ENCODE peak calls at places on chromosomes 11 and 22, in six cellular contexts. One of them, this sample, is unnamed.
A peak's percentile ranks its signal among the peaks of the same experiment; 100 is the strongest.

GRCh38 chr22:30326704-30327362 is at the start of gene TBC1D10A:
- DNase-seq in testis: peak; percentile 96
- DNase-seq in AG09319: peak; percentile 74
- DNase-seq in brain microvascular endothelial cell: peak; percentile 68
- DNase-seq in esophagus squamous epithelium: peak; percentile 63
- DNase-seq in DND-41: peak; percentile 93
- DNase-seq in this sample: peak; percentile 72

GRCh38 chr11:44133335-44133946 is 38.0 kb downstream of the EXT2 start:
- DNase-seq in testis: peak; percentile 23
- DNase-seq in AG09319: no peak
- DNase-seq in brain microvascular endothelial cell: peak; percentile 42
- DNase-seq in esophagus squamous epithelium: no peak
- DNase-seq in DND-41: no peak
- DNase-seq in this sample: no peak

GRCh38 chr11:20250644-20251247 is 90.5 kb upstream of the DBX1 start:
- DNase-seq in testis: no peak
- DNase-seq in AG09319: no peak
- DNase-seq in brain microvascular endothelial cell: no peak
- DNase-seq in esophagus squamous epithelium: no peak
- DNase-seq in DND-41: no peak
- DNase-seq in this sample: no peak

GRCh38 chr11:61814958-61815789 is 1.6 kb downstream of the FADS1 start:
- DNase-seq in testis: peak; percentile 97
- DNase-seq in AG09319: peak; percentile 93
- DNase-seq in brain microvascular endothelial cell: peak; percentile 74
- DNase-seq in esophagus squamous epithelium: peak; percentile 31
- DNase-seq in DND-41: peak; percentile 80
- DNase-seq in this sample: peak; percentile 93

GRCh38 chr11:82080160-82080559 is 653.5 kb downstream of the FAM181B start:
- DNase-seq in testis: no peak
- DNase-seq in AG09319: no peak
- DNase-seq in brain microvascular endothelial cell: peak; percentile 29
- DNase-seq in esophagus squamous epithelium: no peak
- DNase-seq in DND-41: no peak
- DNase-seq in this sample: no peak

GRCh38 chr11:37544491-37544890 is 946.5 kb upstream of the RAG2 start:
- DNase-seq in testis: no peak
- DNase-seq in AG09319: peak; percentile 12
- DNase-seq in brain microvascular endothelial cell: no peak
- DNase-seq in esophagus squamous epithelium: no peak
- DNase-seq in DND-41: no peak
- DNase-seq in this sample: no peak

GRCh38 chr11:10365045-10365444 is 60.2 kb downstream of the ADM start:
- DNase-seq in testis: no peak
- DNase-seq in AG09319: no peak
- DNase-seq in brain microvascular endothelial cell: no peak
- DNase-seq in esophagus squamous epithelium: no peak
- DNase-seq in DND-41: no peak
- DNase-seq in this sample: no peak

GRCh38 chr11:90744169-90744568 is 521.3 kb upstream of the CHORDC1 start:
- DNase-seq in testis: no peak
- DNase-seq in AG09319: no peak
- DNase-seq in brain microvascular endothelial cell: no peak
- DNase-seq in esophagus squamous epithelium: no peak
- DNase-seq in DND-41: no peak
- DNase-seq in this sample: no peak

GRCh38 chr22:50730941-50731661 is 6.9 kb upstream of the ACR start:
- DNase-seq in testis: peak; percentile 29
- DNase-seq in AG09319: no peak
- DNase-seq in brain microvascular endothelial cell: no peak
- DNase-seq in esophagus squamous epithelium: no peak
- DNase-seq in DND-41: no peak
- DNase-seq in this sample: peak; percentile 35

GRCh38 chr22:48333323-48333763 is 1494.3 kb downstream of the BRD1 start:
- DNase-seq in testis: no peak
- DNase-seq in AG09319: no peak
- DNase-seq in brain microvascular endothelial cell: no peak
- DNase-seq in esophagus squamous epithelium: no peak
- DNase-seq in DND-41: no peak
- DNase-seq in this sample: no peak

GRCh38 chr11:68043349-68044144 is 4.7 kb downstream of the TCIRG1 start:
- DNase-seq in testis: no peak
- DNase-seq in AG09319: peak; percentile 14
- DNase-seq in brain microvascular endothelial cell: peak; percentile 83
- DNase-seq in esophagus squamous epithelium: no peak
- DNase-seq in DND-41: no peak
- DNase-seq in this sample: peak; percentile 48

GRCh38 chr11:59857444-59858434 is 8.5 kb downstream of the TCN1 start:
- DNase-seq in testis: no peak
- DNase-seq in AG09319: no peak
- DNase-seq in brain microvascular endothelial cell: peak; percentile 9
- DNase-seq in esophagus squamous epithelium: no peak
- DNase-seq in DND-41: peak; percentile 34
- DNase-seq in this sample: no peak

GRCh38 chr22:50674127-50674493 is 1.5 kb downstream of the SHANK3 start:
- DNase-seq in testis: no peak
- DNase-seq in AG09319: no peak
- DNase-seq in brain microvascular endothelial cell: no peak
- DNase-seq in esophagus squamous epithelium: no peak
- DNase-seq in DND-41: no peak
- DNase-seq in this sample: no peak

GRCh38 chr11:71488086-71488967 is 35.3 kb downstream of the NADSYN1 start:
- DNase-seq in testis: peak; percentile 65
- DNase-seq in AG09319: no peak
- DNase-seq in brain microvascular endothelial cell: peak; percentile 52
- DNase-seq in esophagus squamous epithelium: no peak
- DNase-seq in DND-41: no peak
- DNase-seq in this sample: peak; percentile 30

GRCh38 chr22:19884161-19884953 is 29.7 kb upstream of the GNB1L start:
- DNase-seq in testis: no peak
- DNase-seq in AG09319: no peak
- DNase-seq in brain microvascular endothelial cell: no peak
- DNase-seq in esophagus squamous epithelium: no peak
- DNase-seq in DND-41: no peak
- DNase-seq in this sample: peak; percentile 34

GRCh38 chr11:87666730-87667129 is 508.5 kb downstream of the RAB38 start:
- DNase-seq in testis: no peak
- DNase-seq in AG09319: no peak
- DNase-seq in brain microvascular endothelial cell: no peak
- DNase-seq in esophagus squamous epithelium: no peak
- DNase-seq in DND-41: no peak
- DNase-seq in this sample: no peak

GRCh38 chr11:122069946-122070345 is 46.1 kb downstream of the BLID start:
- DNase-seq in testis: peak; percentile 83
- DNase-seq in AG09319: no peak
- DNase-seq in brain microvascular endothelial cell: peak; percentile 96
- DNase-seq in esophagus squamous epithelium: no peak
- DNase-seq in DND-41: peak; percentile 45
- DNase-seq in this sample: no peak

GRCh38 chr22:36323182-36323854 is 64.4 kb downstream of the MYH9 start:
- DNase-seq in testis: peak; percentile 68
- DNase-seq in AG09319: no peak
- DNase-seq in brain microvascular endothelial cell: peak; percentile 33
- DNase-seq in esophagus squamous epithelium: no peak
- DNase-seq in DND-41: no peak
- DNase-seq in this sample: no peak

GRCh38 chr11:45750439-45750838 is 54.5 kb upstream of the SLC35C1 start:
- DNase-seq in testis: no peak
- DNase-seq in AG09319: no peak
- DNase-seq in brain microvascular endothelial cell: no peak
- DNase-seq in esophagus squamous epithelium: no peak
- DNase-seq in DND-41: no peak
- DNase-seq in this sample: no peak

GRCh38 chr22:29313126-29314071 is 2.1 kb downstream of the RASL10A start:
- DNase-seq in testis: peak; percentile 60
- DNase-seq in AG09319: no peak
- DNase-seq in brain microvascular endothelial cell: no peak
- DNase-seq in esophagus squamous epithelium: no peak
- DNase-seq in DND-41: no peak
- DNase-seq in this sample: no peak
- TF ChIP-seq CTCF in testis: peak; percentile 79
- TF ChIP-seq CTCF in AG09319: peak; percentile 42
- TF ChIP-seq CTCF in brain microvascular endothelial cell: peak; percentile 69
- TF ChIP-seq CTCF in esophagus squamous epithelium: no peak
- TF ChIP-seq CTCF in DND-41: peak; percentile 56
- TF ChIP-seq CTCF in this sample: peak; percentile 88

GRCh38 chr22:22348127-22348814 is 103.7 kb downstream of the VPREB1 start:
- DNase-seq in testis: peak; percentile 57
- DNase-seq in AG09319: no peak
- DNase-seq in brain microvascular endothelial cell: no peak
- DNase-seq in esophagus squamous epithelium: no peak
- DNase-seq in DND-41: peak; percentile 57
- DNase-seq in this sample: no peak
- TF ChIP-seq CTCF in testis: no peak
- TF ChIP-seq CTCF in AG09319: no peak
- TF ChIP-seq CTCF in brain microvascular endothelial cell: peak; percentile 47
- TF ChIP-seq CTCF in esophagus squamous epithelium: no peak
- TF ChIP-seq CTCF in DND-41: peak; percentile 61
- TF ChIP-seq CTCF in this sample: no peak

GRCh38 chr11:79439893-79440450 is 858 bp downstream of the TENM4 start:
- DNase-seq in testis: peak; percentile 42
- DNase-seq in AG09319: no peak
- DNase-seq in brain microvascular endothelial cell: no peak
- DNase-seq in esophagus squamous epithelium: no peak
- DNase-seq in DND-41: no peak
- DNase-seq in this sample: peak; percentile 43
- TF ChIP-seq CTCF in testis: no peak
- TF ChIP-seq CTCF in AG09319: no peak
- TF ChIP-seq CTCF in brain microvascular endothelial cell: no peak
- TF ChIP-seq CTCF in esophagus squamous epithelium: no peak
- TF ChIP-seq CTCF in DND-41: no peak
- TF ChIP-seq CTCF in this sample: no peak

GRCh38 chr11:132312616-132313210 is 942.3 kb downstream of the NTM start:
- DNase-seq in testis: peak; percentile 37
- DNase-seq in AG09319: no peak
- DNase-seq in brain microvascular endothelial cell: peak; percentile 50
- DNase-seq in esophagus squamous epithelium: no peak
- DNase-seq in DND-41: peak; percentile 5
- DNase-seq in this sample: no peak
- TF ChIP-seq CTCF in testis: peak; percentile 68
- TF ChIP-seq CTCF in AG09319: peak; percentile 65
- TF ChIP-seq CTCF in brain microvascular endothelial cell: peak; percentile 83
- TF ChIP-seq CTCF in esophagus squamous epithelium: no peak
- TF ChIP-seq CTCF in DND-41: peak; percentile 60
- TF ChIP-seq CTCF in this sample: peak; percentile 36

DNA sequence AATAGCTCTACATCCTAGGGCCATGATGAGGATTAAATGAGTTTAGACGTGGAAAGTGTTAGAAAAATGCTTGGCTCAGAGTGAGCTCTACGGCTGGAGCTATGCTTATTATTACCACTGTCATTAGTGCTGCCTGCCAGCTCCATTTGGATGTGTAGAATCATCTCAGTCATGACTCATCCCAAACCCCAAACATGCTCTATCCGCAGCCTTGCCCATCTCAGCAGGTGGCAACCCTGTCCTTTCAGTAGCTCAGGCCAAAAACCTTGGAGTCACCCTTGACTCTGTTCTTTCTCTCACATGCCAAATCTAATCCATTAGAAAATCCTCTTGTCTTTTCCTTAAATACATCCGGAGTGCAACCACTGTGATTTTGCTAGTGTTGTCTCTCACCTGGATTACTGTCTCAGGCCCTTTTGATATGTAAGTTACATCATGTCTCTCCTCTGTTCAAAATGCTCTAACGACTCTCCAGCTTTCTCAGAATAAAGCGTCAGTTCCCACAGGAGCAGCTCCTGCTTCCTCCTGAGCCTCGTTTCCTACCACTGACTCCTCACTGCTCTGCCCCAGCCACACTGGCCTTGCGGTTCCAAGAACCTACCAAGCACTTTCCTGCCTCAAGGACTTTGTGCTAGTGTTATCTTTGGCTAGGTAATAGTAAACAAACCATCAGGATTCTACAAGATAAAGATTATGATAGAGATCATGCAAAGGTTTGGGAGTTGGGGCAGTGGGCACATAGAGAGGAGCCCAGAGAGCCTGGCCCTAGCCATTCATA is 10.5 kb upstream of the CHRM1 start:
- DNase-seq in testis: no peak
- DNase-seq in AG09319: no peak
- DNase-seq in brain microvascular endothelial cell: no peak
- DNase-seq in esophagus squamous epithelium: no peak
- DNase-seq in DND-41: no peak
- DNase-seq in this sample: no peak
- TF ChIP-seq CTCF in testis: no peak
- TF ChIP-seq CTCF in AG09319: no peak
- TF ChIP-seq CTCF in brain microvascular endothelial cell: no peak
- TF ChIP-seq CTCF in esophagus squamous epithelium: no peak
- TF ChIP-seq CTCF in DND-41: no peak
- TF ChIP-seq CTCF in this sample: no peak

DNA sequence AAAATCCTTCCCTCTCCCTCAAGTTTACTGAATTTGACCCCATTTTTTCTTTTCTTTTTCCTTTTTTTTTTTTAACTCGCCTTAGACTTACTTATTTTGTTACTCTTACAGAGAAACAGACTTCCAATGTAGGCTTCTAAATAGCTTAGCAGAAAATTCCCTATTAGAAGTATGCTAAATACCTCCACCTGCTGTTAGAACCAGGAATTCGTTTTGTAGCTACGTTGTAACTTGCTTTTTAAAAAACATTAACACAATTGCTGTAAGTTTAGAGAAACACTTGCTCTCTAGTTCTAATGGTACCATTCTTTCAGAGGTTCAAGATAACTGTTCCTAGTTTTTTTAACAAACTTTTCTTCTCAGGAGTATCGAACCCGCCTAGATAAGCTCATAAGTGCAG is 324.2 kb downstream of the DCDC1 start:
- DNase-seq in testis: no peak
- DNase-seq in AG09319: no peak
- DNase-seq in brain microvascular endothelial cell: no peak
- DNase-seq in esophagus squamous epithelium: no peak
- DNase-seq in DND-41: no peak
- DNase-seq in this sample: no peak
- TF ChIP-seq CTCF in testis: peak; percentile 14
- TF ChIP-seq CTCF in AG09319: no peak
- TF ChIP-seq CTCF in brain microvascular endothelial cell: no peak
- TF ChIP-seq CTCF in esophagus squamous epithelium: no peak
- TF ChIP-seq CTCF in DND-41: peak; percentile 56
- TF ChIP-seq CTCF in this sample: no peak